ENCODE peak calls at places on chromosomes 12 and 14, in four cellular contexts. One of them, this sample, is unnamed.

GRCh38 chr14:43872222-43872621 is 634.9 kb downstream of the FSCB start:
- DNase-seq in GM23248: no peak
- DNase-seq in naive thymus-derived CD4-positive, alpha-beta T cell: no peak
- DNase-seq in A549: no peak
- DNase-seq in this sample: no peak

GRCh38 chr12:119710374-119710773 is 42.4 kb downstream of the PRKAB1 start:
- DNase-seq in A549: no peak
- DNase-seq in GM23248: no peak
- DNase-seq in naive thymus-derived CD4-positive, alpha-beta T cell: no peak
- DNase-seq in this sample: no peak

GRCh38 chr12:100608776-100609175 is 35.3 kb downstream of the GAS2L3 start:
- DNase-seq in GM23248: no peak
- DNase-seq in A549: no peak
- DNase-seq in naive thymus-derived CD4-positive, alpha-beta T cell: no peak
- DNase-seq in this sample: no peak

GRCh38 chr14:34043627-34044372 is 92.9 kb upstream of the EGLN3 start:
- DNase-seq in A549: peak; percentile 77
- DNase-seq in naive thymus-derived CD4-positive, alpha-beta T cell: no peak
- DNase-seq in GM23248: peak; percentile 17
- DNase-seq in this sample: peak; percentile 22

GRCh38 chr12:121038861-121039654 is at the start of gene OASL:
- DNase-seq in GM23248: peak; percentile 68
- DNase-seq in naive thymus-derived CD4-positive, alpha-beta T cell: peak; percentile 43
- DNase-seq in A549: no peak
- DNase-seq in this sample: peak; percentile 52

GRCh38 chr12:121576851-121577391 is 3.9 kb downstream of the KDM2B start:
- DNase-seq in GM23248: peak; percentile 91
- DNase-seq in naive thymus-derived CD4-positive, alpha-beta T cell: no peak
- DNase-seq in A549: peak; percentile 73
- DNase-seq in this sample: no peak

GRCh38 chr12:105485321-105485910 is 154.9 kb downstream of the C12orf75 start:
- DNase-seq in GM23248: peak; percentile 75
- DNase-seq in naive thymus-derived CD4-positive, alpha-beta T cell: no peak
- DNase-seq in A549: peak; percentile 22
- DNase-seq in this sample: no peak

GRCh38 chr12:3033538-3033865 is 43.7 kb upstream of the TSPAN9 start:
- DNase-seq in GM23248: no peak
- DNase-seq in naive thymus-derived CD4-positive, alpha-beta T cell: no peak
- DNase-seq in A549: no peak
- DNase-seq in this sample: no peak

GRCh38 chr12:77916276-77916675 is 85.6 kb downstream of the NAV3 start:
- DNase-seq in naive thymus-derived CD4-positive, alpha-beta T cell: no peak
- DNase-seq in GM23248: no peak
- DNase-seq in A549: no peak
- DNase-seq in this sample: no peak

GRCh38 chr12:12818693-12819092 is 5.5 kb downstream of the DDX47 start:
- DNase-seq in naive thymus-derived CD4-positive, alpha-beta T cell: no peak
- DNase-seq in A549: no peak
- DNase-seq in GM23248: no peak
- DNase-seq in this sample: no peak

GRCh38 chr12:116368196-116369194 is 91.0 kb upstream of the MED13L start:
- DNase-seq in A549: peak; percentile 99
- DNase-seq in GM23248: no peak
- DNase-seq in naive thymus-derived CD4-positive, alpha-beta T cell: no peak
- DNase-seq in this sample: no peak

GRCh38 chr12:110702081-110702480 is 13.2 kb upstream of the HVCN1 start:
- DNase-seq in naive thymus-derived CD4-positive, alpha-beta T cell: no peak
- DNase-seq in A549: no peak
- DNase-seq in GM23248: no peak
- DNase-seq in this sample: no peak

GRCh38 chr14:73746540-73747385 is 32.6 kb upstream of the PNMA1 start:
- DNase-seq in A549: no peak
- DNase-seq in naive thymus-derived CD4-positive, alpha-beta T cell: no peak
- DNase-seq in GM23248: no peak
- DNase-seq in this sample: no peak

GRCh38 chr12:67519824-67520433 is 128.6 kb upstream of the DYRK2 start:
- DNase-seq in naive thymus-derived CD4-positive, alpha-beta T cell: no peak
- DNase-seq in A549: no peak
- DNase-seq in GM23248: no peak
- DNase-seq in this sample: no peak

GRCh38 chr14:104370256-104370870 is 209.2 kb upstream of the C14orf180 start:
- DNase-seq in A549: peak; percentile 49
- DNase-seq in naive thymus-derived CD4-positive, alpha-beta T cell: no peak
- DNase-seq in GM23248: no peak
- DNase-seq in this sample: peak; percentile 4

GRCh38 chr14:71235865-71236264 is 328.6 kb downstream of the PCNX1 start:
- DNase-seq in A549: no peak
- DNase-seq in naive thymus-derived CD4-positive, alpha-beta T cell: no peak
- DNase-seq in GM23248: peak; percentile 35
- DNase-seq in this sample: no peak

DNA sequence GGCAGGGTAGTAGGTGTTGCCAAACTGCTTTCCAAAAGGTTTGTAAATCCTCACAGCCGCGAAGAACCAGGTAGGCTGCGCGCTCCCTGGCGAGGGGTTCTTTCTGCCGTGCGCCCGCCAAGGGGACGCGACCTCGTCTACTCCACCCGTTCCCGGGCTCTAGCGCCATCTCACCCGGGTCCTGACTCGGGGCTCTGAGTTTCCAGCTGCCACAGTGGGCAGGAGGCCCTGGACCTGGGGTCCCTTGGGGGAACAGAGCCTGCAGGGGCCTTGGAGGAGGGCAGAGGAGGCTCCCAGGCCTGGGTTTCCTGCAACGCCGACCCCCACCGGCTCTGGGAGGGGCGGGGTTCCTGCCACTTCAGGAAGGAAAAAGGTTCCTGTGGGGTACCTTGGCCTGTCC is 706 bp downstream of the ANHX start:
- DNase-seq in naive thymus-derived CD4-positive, alpha-beta T cell: no peak
- DNase-seq in GM23248: no peak
- DNase-seq in A549: no peak
- DNase-seq in this sample: no peak
- H3K9me3 ChIP-seq in naive thymus-derived CD4-positive, alpha-beta T cell: no peaks in the 10 kb centered on the region
- H3K9me3 ChIP-seq in GM23248: no peaks in the 10 kb centered on the region
- H3K9me3 ChIP-seq in A549: peaks cover 65% of the 10 kb centered on the region
- H3K9me3 ChIP-seq in this sample: peaks cover 3% of the 10 kb centered on the region

GRCh38 chr12:38156497-38157245 is 159.9 kb upstream of the ALG10B start:
- DNase-seq in A549: no peak
- DNase-seq in GM23248: no peak
- DNase-seq in naive thymus-derived CD4-positive, alpha-beta T cell: no peak
- DNase-seq in this sample: no peak

GRCh38 chr12:38155020-38155395 is 161.6 kb upstream of the ALG10B start:
- DNase-seq in A549: no peak
- DNase-seq in naive thymus-derived CD4-positive, alpha-beta T cell: no peak
- DNase-seq in GM23248: no peak
- DNase-seq in this sample: no peak

GRCh38 chr12:38157274-38157932 is 159.2 kb upstream of the ALG10B start:
- DNase-seq in GM23248: no peak
- DNase-seq in naive thymus-derived CD4-positive, alpha-beta T cell: no peak
- DNase-seq in A549: no peak
- DNase-seq in this sample: no peak

GRCh38 chr12:38154096-38155019 is 162.2 kb upstream of the ALG10B start:
- DNase-seq in GM23248: no peak
- DNase-seq in A549: no peak
- DNase-seq in naive thymus-derived CD4-positive, alpha-beta T cell: no peak
- DNase-seq in this sample: no peak

DNA sequence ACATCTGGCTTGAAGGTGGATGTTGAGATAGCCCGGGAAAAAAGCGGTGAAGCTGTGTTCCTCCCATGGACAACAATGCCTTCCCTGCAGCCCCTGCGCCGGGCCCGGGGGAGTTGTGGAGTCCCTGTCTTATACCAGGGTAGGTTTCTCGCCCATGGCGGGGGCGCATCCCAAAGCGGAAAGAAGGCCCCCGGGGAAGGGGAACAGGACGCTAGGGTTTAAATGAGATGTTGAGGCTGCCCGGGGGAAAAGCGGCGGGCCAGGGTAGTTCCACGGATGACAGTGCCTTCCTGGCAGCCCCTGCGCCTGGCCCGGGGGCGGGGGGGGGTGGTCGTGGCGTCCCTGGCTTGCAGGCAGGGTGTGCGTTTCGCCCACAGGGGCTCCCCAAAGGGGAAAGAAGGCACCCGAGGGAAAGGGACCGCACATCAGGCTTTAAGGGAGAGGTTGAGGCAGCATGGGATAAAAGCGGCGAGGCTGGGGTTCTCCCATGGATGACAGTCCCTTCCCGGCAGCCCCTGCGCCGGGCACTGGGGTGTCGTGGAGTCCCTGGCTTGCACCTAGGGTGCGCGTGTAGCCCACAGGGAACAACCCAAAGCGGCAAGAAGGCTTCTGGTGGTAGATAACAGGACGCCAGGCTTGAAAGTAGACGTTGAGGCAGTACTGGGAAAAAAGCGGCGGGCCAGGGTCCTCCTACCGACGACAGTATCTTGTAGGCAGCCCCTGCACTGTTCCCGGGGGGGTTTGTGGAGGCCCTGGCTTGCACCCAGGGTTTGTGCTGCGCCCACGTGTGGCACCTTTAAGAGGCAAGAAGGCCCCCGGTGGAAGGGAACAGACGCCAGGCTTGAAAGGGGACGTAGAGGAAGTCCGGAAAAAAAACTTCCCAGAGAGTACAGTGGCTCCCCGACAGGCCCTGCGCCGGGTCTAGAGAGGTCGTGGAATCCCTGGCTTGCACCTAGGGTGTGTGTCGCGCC is 160.8 kb upstream of the ALG10B start:
- DNase-seq in A549: no peak
- DNase-seq in naive thymus-derived CD4-positive, alpha-beta T cell: no peak
- DNase-seq in GM23248: no peak
- DNase-seq in this sample: no peak
- H3K9me3 ChIP-seq in A549: no peaks in the 10 kb centered on the region
- H3K9me3 ChIP-seq in naive thymus-derived CD4-positive, alpha-beta T cell: no peaks in the 10 kb centered on the region
- H3K9me3 ChIP-seq in GM23248: no peaks in the 10 kb centered on the region
- H3K9me3 ChIP-seq in this sample: no peaks in the 10 kb centered on the region

GRCh38 chr14:19900999-19901398 is 19.4 kb upstream of the OR4K5 start:
- DNase-seq in A549: no peak
- DNase-seq in naive thymus-derived CD4-positive, alpha-beta T cell: no peak
- DNase-seq in GM23248: no peak
- DNase-seq in this sample: no peak

GRCh38 chr14:19895282-19895681 is 20.3 kb downstream of the OR4K2 start:
- DNase-seq in A549: no peak
- DNase-seq in naive thymus-derived CD4-positive, alpha-beta T cell: no peak
- DNase-seq in GM23248: no peak
- DNase-seq in this sample: no peak
- H3K9me3 ChIP-seq in A549: peaks cover 20% of the 10 kb centered on the region
- H3K9me3 ChIP-seq in naive thymus-derived CD4-positive, alpha-beta T cell: peaks cover 58% of the 10 kb centered on the region
- H3K9me3 ChIP-seq in GM23248: peaks cover 6% of the 10 kb centered on the region
- H3K9me3 ChIP-seq in this sample: peaks cover 5% of the 10 kb centered on the region

GRCh38 chr14:32128703-32129102 is 51.6 kb downstream of the ARHGAP5 start:
- DNase-seq in A549: no peak
- DNase-seq in GM23248: no peak
- DNase-seq in naive thymus-derived CD4-positive, alpha-beta T cell: no peak
- DNase-seq in this sample: no peak
- H3K9me3 ChIP-seq in A549: no peaks in the 10 kb centered on the region
- H3K9me3 ChIP-seq in GM23248: no peaks in the 10 kb centered on the region
- H3K9me3 ChIP-seq in naive thymus-derived CD4-positive, alpha-beta T cell: no peaks in the 10 kb centered on the region
- H3K9me3 ChIP-seq in this sample: no peaks in the 10 kb centered on the region

DNA sequence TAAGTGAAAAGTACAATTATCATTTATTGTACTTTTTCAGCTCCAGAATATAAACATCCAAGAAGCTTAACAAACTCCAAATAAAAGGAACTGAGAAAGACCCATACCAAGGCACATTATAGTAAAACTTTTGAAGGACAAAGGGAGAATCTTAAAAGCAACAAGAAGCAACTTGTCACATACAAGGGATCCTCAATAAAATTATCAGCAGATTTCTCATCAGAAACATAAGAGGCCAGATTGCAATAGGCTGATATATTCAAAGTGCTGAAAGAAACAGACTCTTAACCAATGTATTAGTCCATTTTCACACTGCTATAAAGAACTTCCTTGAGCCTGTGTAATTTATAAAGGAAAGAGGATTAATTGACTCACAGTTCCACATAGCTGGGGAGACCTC is 48.3 kb downstream of the TTC7B start:
- DNase-seq in GM23248: no peak
- DNase-seq in naive thymus-derived CD4-positive, alpha-beta T cell: no peak
- DNase-seq in A549: no peak
- DNase-seq in this sample: no peak
- H3K9me3 ChIP-seq in GM23248: peaks cover 5% of the 10 kb centered on the region
- H3K9me3 ChIP-seq in naive thymus-derived CD4-positive, alpha-beta T cell: peaks cover 21% of the 10 kb centered on the region
- H3K9me3 ChIP-seq in A549: peaks cover 7% of the 10 kb centered on the region
- H3K9me3 ChIP-seq in this sample: peaks cover 4% of the 10 kb centered on the region

This sample was measured in T-helper 17 cell.